ENCODE peak calls at places on chromosome 3, in nine cellular contexts. T is upper lobe of right lung; V is GM12878; O is HL-60; H is heart left ventricle; P is tibial artery; M is AG04450; Y is CD8-positive, alpha-beta T cell; B is cardiac muscle cell. U is an unnamed sample.
A peak's percentile ranks its signal among the peaks of the same experiment; 100 is the strongest.

GRCh38 chr3:157061271-157061670 is 98.7 kb downstream of the CCNL1 start:
- DNase-seq in T (no peak), V (no peak), O (no peak), H (no peak), P (no peak), M (no peak), Y (no peak), B (no peak), U (no peak)

GRCh38 chr3:124298951-124299350 is 307.0 kb upstream of the ROPN1 start:
- DNase-seq in T (no peak), V (peak; percentile 33), O (no peak), H (no peak), P (no peak), M (no peak), Y (no peak), B (no peak), U (no peak)

GRCh38 chr3:27723803-27724458 is 1.8 kb upstream of the EOMES start:
- DNase-seq in T (no peak), V (no peak), O (no peak), H (no peak), P (no peak), M (no peak), Y (peak; percentile 17), B (no peak), U (no peak)

GRCh38 chr3:35635931-35636683 is 3.2 kb upstream of the ARPP21 start:
- DNase-seq in T (no peak), V (no peak), O (no peak), H (no peak), P (no peak), M (no peak), Y (no peak), B (no peak), U (no peak)

GRCh38 chr3:66115858-66116654 is 77.3 kb upstream of the MAGI1 start:
- DNase-seq in T (no peak), V (no peak), O (no peak), H (peak; percentile 65), P (peak; percentile 71), M (peak; percentile 93), Y (no peak), B (peak; percentile 78), U (no peak)

GRCh38 chr3:8658326-8659212 is 14.0 kb upstream of the SSUH2 start:
- DNase-seq in T (peak; percentile 89), V (peak; percentile 45), O (no peak), H (peak; percentile 95), P (peak; percentile 91), M (no peak), Y (no peak), B (peak; percentile 92), U (peak; percentile 37)

GRCh38 chr3:41202834-41203345 is 3.6 kb downstream of the CTNNB1 start:
- DNase-seq in T (no peak), V (no peak), O (no peak), H (no peak), P (no peak), M (no peak), Y (no peak), B (peak; percentile 61), U (no peak)

GRCh38 chr3:13016083-13016725 is 57.0 kb downstream of the IQSEC1 start:
- DNase-seq in T (peak; percentile 81), V (peak; percentile 70), O (peak; percentile 55), H (peak; percentile 76), P (peak; percentile 86), M (no peak), Y (peak; percentile 53), B (no peak), U (no peak)

GRCh38 chr3:146161725-146162047 is 702 bp upstream of the PLOD2 start:
- DNase-seq in T (no peak), V (no peak), O (no peak), H (peak; percentile 50), P (peak; percentile 79), M (no peak), Y (no peak), B (no peak), U (peak; percentile 44)

GRCh38 chr3:174221155-174221554 is 638.0 kb upstream of the NAALADL2 start:
- DNase-seq in T (no peak), V (no peak), O (no peak), H (no peak), P (no peak), M (no peak), Y (no peak), B (no peak), U (no peak)
- H3K27ac ChIP-seq in T (no peak overlapping the region), V (no peak overlapping the region), O (no peak overlapping the region), H (no peak overlapping the region), P (no peak overlapping the region), M (no peak overlapping the region), Y (no peak overlapping the region), B (no peak overlapping the region), U (no peak overlapping the region)

GRCh38 chr3:57287205-57287604 is 5.3 kb downstream of the ASB14 start:
- DNase-seq in T (no peak), V (no peak), O (no peak), H (no peak), P (no peak), M (no peak), Y (no peak), B (no peak), U (no peak)

GRCh38 chr3:57278237-57278636 is 14.2 kb downstream of the ASB14 start:
- DNase-seq in T (no peak), V (no peak), O (no peak), H (no peak), P (no peak), M (no peak), Y (no peak), B (no peak), U (no peak)

GRCh38 chr3:57283366-57283765 is 9.1 kb downstream of the ASB14 start:
- DNase-seq in T (no peak), V (no peak), O (peak; percentile 7), H (no peak), P (no peak), M (no peak), Y (no peak), B (no peak), U (no peak)

GRCh38 chr3:57279685-57280084 is 12.8 kb downstream of the ASB14 start:
- DNase-seq in T (no peak), V (no peak), O (no peak), H (no peak), P (no peak), M (no peak), Y (no peak), B (no peak), U (no peak)

DNA sequence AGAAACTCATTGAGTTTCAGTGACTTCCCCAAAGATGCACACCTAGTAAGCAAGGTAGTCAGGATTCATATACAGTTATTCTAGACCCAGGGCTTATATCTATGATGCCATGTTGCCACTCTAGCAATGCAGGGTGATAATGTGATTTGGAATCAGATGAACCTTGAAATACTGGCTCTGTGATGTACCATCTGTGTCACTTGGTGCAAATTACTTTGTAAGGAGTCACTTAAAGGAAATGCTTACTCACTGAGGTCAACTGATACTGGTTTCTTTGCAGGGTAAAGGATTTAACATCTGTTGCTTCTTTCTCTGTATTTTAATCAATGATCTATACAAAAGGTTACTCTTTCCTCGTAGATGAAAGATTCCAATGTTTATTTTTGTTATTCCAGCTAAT is 10.8 kb downstream of the ASB14 start:
- DNase-seq in T (no peak), V (no peak), O (no peak), H (no peak), P (no peak), M (no peak), Y (no peak), B (no peak), U (no peak)
- H3K4me3 ChIP-seq in T (no peak overlapping the region), V (no peak overlapping the region), O (no peak overlapping the region), H (no peak overlapping the region), P (no peak overlapping the region), M (no peak overlapping the region), Y (no peak overlapping the region), B (no peak overlapping the region), U (no peak overlapping the region)

GRCh38 chr3:184229424-184230080 is at the start of gene VWA5B2:
- DNase-seq in T (peak; percentile 81), V (no peak), O (no peak), H (peak; percentile 59), P (no peak), M (no peak), Y (peak; percentile 80), B (peak; percentile 83), U (peak; percentile 65)

GRCh38 chr3:184230603-184231528 is 1.5 kb downstream of the VWA5B2 start:
- DNase-seq in T (no peak), V (no peak), O (no peak), H (no peak), P (no peak), M (no peak), Y (no peak), B (peak; percentile 13), U (no peak)

GRCh38 chr3:184231671-184232070 is 2.3 kb downstream of the VWA5B2 start:
- DNase-seq in T (no peak), V (no peak), O (no peak), H (no peak), P (no peak), M (no peak), Y (no peak), B (no peak), U (no peak)

GRCh38 chr3:184228376-184229137 is 828 bp upstream of the VWA5B2 start:
- DNase-seq in T (no peak), V (no peak), O (no peak), H (no peak), P (no peak), M (no peak), Y (no peak), B (no peak), U (no peak)

GRCh38 chr3:184230081-184230602 is 757 bp downstream of the VWA5B2 start:
- DNase-seq in T (no peak), V (no peak), O (no peak), H (no peak), P (no peak), M (no peak), Y (no peak), B (peak; percentile 20), U (peak; percentile 62)
- H3K27me3 ChIP-seq in T (peaks cover 36% of the 10 kb centered on the region), V (peaks cover 16% of the 10 kb centered on the region), O (peaks cover 42% of the 10 kb centered on the region), H (peaks cover 69% of the 10 kb centered on the region), P (peaks cover 76% of the 10 kb centered on the region), M (peaks cover 50% of the 10 kb centered on the region), Y (peaks cover 21% of the 10 kb centered on the region), B (peaks cover 97% of the 10 kb centered on the region), U (no peaks in the 10 kb centered on the region)

GRCh38 chr3:185717121-185717520 is 107.7 kb downstream of the IGF2BP2 start:
- DNase-seq in T (no peak), V (no peak), O (no peak), H (no peak), P (no peak), M (peak; percentile 72), Y (no peak), B (no peak), U (no peak)
- H3K27ac ChIP-seq in T (peak overlapping the region; percentile 36), V (no peak overlapping the region), O (no peak overlapping the region), H (no peak overlapping the region), P (no peak overlapping the region), M (peak overlapping the region; percentile 96), Y (no peak overlapping the region), B (peak overlapping the region; percentile 62), U (no peak overlapping the region)

DNA sequence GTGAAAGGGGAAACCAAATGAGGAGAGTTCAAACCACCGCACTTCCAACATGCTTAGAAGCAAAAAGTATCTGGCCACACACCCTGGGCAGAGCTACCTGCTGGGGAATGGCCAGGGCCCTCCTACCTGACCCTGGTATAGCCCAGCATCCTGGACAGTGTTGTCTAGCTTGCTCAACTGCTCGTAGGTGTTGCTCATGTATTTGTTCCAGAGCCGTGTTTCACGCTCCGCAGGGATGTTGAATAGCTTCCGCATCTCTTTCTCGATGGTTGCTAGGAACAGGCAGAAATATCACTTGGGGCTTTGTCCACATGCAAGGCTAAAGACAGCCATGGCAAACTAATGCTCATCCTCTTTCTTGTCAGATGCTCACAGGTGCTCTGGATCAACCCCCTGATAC is 15.1 kb downstream of the USP4 start:
- DNase-seq in T (no peak), V (no peak), O (no peak), H (no peak), P (no peak), M (no peak), Y (no peak), B (no peak), U (no peak)
- H3K4me3 ChIP-seq in T (no peak overlapping the region), V (no peak overlapping the region), O (no peak overlapping the region), H (no peak overlapping the region), P (no peak overlapping the region), M (no peak overlapping the region), Y (no peak overlapping the region), B (no peak overlapping the region), U (no peak overlapping the region)

U was measured in pancreas.